ENCODE peak calls at places on chromosomes 7 and 10, in four cellular contexts. Q is spleen, O is fibroblast of lung, B is NAMALWA. U is an unnamed sample.

GRCh38 chr10:130190065-130190736 is 54.0 kb downstream of the GLRX3 start:
- DNase-seq in O (peak; percentile 81), B (peak; percentile 82), Q (peak; percentile 97), U (peak; percentile 97)

GRCh38 chr7:113629244-113629643 is 289.6 kb downstream of the PPP1R3A start:
- DNase-seq in B (no peak), Q (no peak), O (peak; percentile 1), U (no peak)

GRCh38 chr7:155792315-155792960 is 19.8 kb downstream of the SHH start:
- DNase-seq in B (peak; percentile 40), O (no peak), Q (peak; percentile 48), U (peak; percentile 36)

GRCh38 chr7:75716992-75717626 is 21.6 kb downstream of the HIP1 start:
- DNase-seq in O (peak; percentile 92), Q (peak; percentile 11), B (no peak), U (peak; percentile 43)

GRCh38 chr10:127906548-127907377 is at the start of gene PTPRE:
- DNase-seq in B (no peak), O (peak; percentile 63), Q (peak; percentile 96), U (peak; percentile 93)

GRCh38 chr7:43535031-43535451 is 47.9 kb upstream of the STK17A start:
- DNase-seq in O (peak; percentile 50), Q (no peak), B (no peak), U (no peak)

GRCh38 chr7:25807212-25807611 is 344.8 kb upstream of the NFE2L3 start:
- DNase-seq in B (no peak), O (no peak), Q (no peak), U (no peak)

GRCh38 chr7:1794888-1795542 is 124.9 kb downstream of the ELFN1 start:
- DNase-seq in O (peak; percentile 7), Q (no peak), B (peak; percentile 48), U (no peak)

GRCh38 chr7:116621649-116622048 is 50.3 kb upstream of the MET start:
- DNase-seq in B (no peak), Q (no peak), O (no peak), U (no peak)

GRCh38 chr10:47152861-47153349 is 147.1 kb upstream of the GDF10 start:
- DNase-seq in Q (no peak), O (no peak), B (peak; percentile 45), U (no peak)

GRCh38 chr7:151117041-151117440 is 30.8 kb downstream of the AGAP3 start:
- DNase-seq in O (no peak), Q (no peak), B (no peak), U (no peak)

GRCh38 chr7:137816696-137817320 is 30.0 kb downstream of the DGKI start:
- DNase-seq in B (peak; percentile 7), O (no peak), Q (no peak), U (no peak)

GRCh38 chr10:8600192-8600591 is 545.7 kb downstream of the GATA3 start:
- DNase-seq in B (no peak), Q (no peak), O (peak; percentile 34), U (no peak)

GRCh38 chr7:145903658-145904057 is 212.9 kb upstream of the CNTNAP2 start:
- DNase-seq in Q (no peak), B (no peak), O (no peak), U (no peak)

GRCh38 chr10:61903184-61903990 is 1.9 kb downstream of the ARID5B start:
- DNase-seq in B (peak; percentile 83), Q (peak; percentile 95), O (peak; percentile 79), U (peak; percentile 88)

GRCh38 chr10:70858759-70859158 is 29.6 kb downstream of the PCBD1 start:
- DNase-seq in B (no peak), Q (no peak), O (no peak), U (no peak)

GRCh38 chr10:68208424-68209042 is 23.4 kb downstream of the ATOH7 start:
- DNase-seq in Q (no peak), B (peak; percentile 53), O (peak; percentile 69), U (no peak)

GRCh38 chr10:87753995-87754866 is 63.8 kb downstream of the ATAD1 start:
- DNase-seq in O (no peak), B (no peak), Q (no peak), U (no peak)

GRCh38 chr10:89471110-89471814 is 56.9 kb downstream of the IFIT5 start:
- DNase-seq in Q (no peak), O (no peak), B (no peak), U (no peak)